ENCODE peak calls at places on chromosomes 6 and 20, in nine cellular contexts. Z, G, M, B, X, T, V, C and R are unnamed samples.

GRCh38 chr6:10014561-10014960 is 400.3 kb downstream of the TFAP2A start:
- DNase-seq in C (no peak), V (no peak), X (no peak), B (no peak), G (no peak), M (no peak), T (no peak), Z (no peak), R (peak)

GRCh38 chr20:3753098-3753497 is 14.5 kb downstream of the ADISSP start:
- DNase-seq in B (peak), G (peak), X (peak), V (peak), M (no peak), C (no peak), Z (peak), T (no peak), R (peak)

GRCh38 chr6:1702580-1703051 is 92.9 kb downstream of the FOXC1 start:
- DNase-seq in Z (no peak), M (no peak), G (no peak), T (no peak), X (no peak), V (no peak), B (no peak), C (no peak), R (no peak)

GRCh38 chr6:12791371-12791770 is 74.8 kb downstream of the PHACTR1 start:
- DNase-seq in B (no peak), C (no peak), V (no peak), T (no peak), Z (no peak), X (no peak), G (peak), M (no peak), R (peak)

GRCh38 chr6:42520786-42521607 is 42.8 kb upstream of the UBR2 start:
- DNase-seq in T (no peak), X (no peak), V (no peak), B (no peak), M (no peak), G (peak), Z (no peak), C (no peak), R (peak)

GRCh38 chr6:170085475-170086401 is 205.1 kb downstream of the DLL1 start:
- DNase-seq in Z (no peak), X (peak), V (no peak), C (no peak), B (no peak), G (no peak), T (peak), M (no peak), R (no peak)

GRCh38 chr6:20589266-20589665 is 55.0 kb downstream of the CDKAL1 start:
- DNase-seq in C (no peak), X (no peak), Z (no peak), G (no peak), M (no peak), T (no peak), B (no peak), V (no peak), R (peak)

GRCh38 chr20:35326732-35327073 is 34.5 kb upstream of the FAM83C start:
- DNase-seq in Z (no peak), T (no peak), C (no peak), X (no peak), G (no peak), M (no peak), B (no peak), V (no peak), R (no peak)

GRCh38 chr6:33851959-33852358 is 48.2 kb upstream of the MLN start:
- DNase-seq in B (peak), C (peak), Z (peak), T (no peak), M (no peak), V (peak), G (no peak), X (no peak), R (no peak)

GRCh38 chr6:104186836-104187235 is 672.9 kb downstream of the HACE1 start:
- DNase-seq in C (no peak), X (no peak), G (no peak), V (no peak), M (no peak), Z (no peak), T (no peak), B (no peak), R (no peak)

GRCh38 chr6:109321752-109322151 is 60.5 kb downstream of the CD164 start:
- DNase-seq in G (no peak), C (no peak), V (no peak), Z (no peak), M (no peak), X (no peak), B (no peak), T (no peak), R (no peak)

GRCh38 chr6:170043881-170044790 is 246.7 kb downstream of the DLL1 start:
- DNase-seq in T (peak), V (no peak), G (no peak), C (no peak), B (no peak), M (no peak), Z (no peak), X (no peak), R (no peak)

GRCh38 chr6:80250391-80250997 is 144.0 kb downstream of the BCKDHB start:
- DNase-seq in Z (no peak), G (no peak), X (no peak), T (no peak), V (no peak), C (no peak), B (no peak), M (no peak), R (no peak)

GRCh38 chr6:26215200-26216014 is 128.2 kb downstream of the HFE start:
- DNase-seq in G (no peak), M (no peak), X (no peak), T (no peak), V (no peak), C (peak), Z (peak), B (no peak), R (peak)

GRCh38 chr20:50824137-50824536 is 29.3 kb downstream of the BCAS4 start:
- DNase-seq in G (peak), T (peak), V (no peak), Z (no peak), X (no peak), B (no peak), C (no peak), M (no peak), R (peak)

GRCh38 chr6:34242252-34243130 is 5.8 kb downstream of the HMGA1 start:
- DNase-seq in M (no peak), T (no peak), C (no peak), X (no peak), V (no peak), Z (no peak), G (no peak), B (no peak), R (peak)

GRCh38 chr20:25014816-25015215 is 22.3 kb upstream of the APMAP start:
- DNase-seq in T (no peak), X (no peak), Z (no peak), V (no peak), M (no peak), B (no peak), G (no peak), C (no peak), R (no peak)

GRCh38 chr6:80489911-80490635 is 383.6 kb downstream of the BCKDHB start:
- DNase-seq in Z (no peak), M (no peak), T (no peak), V (no peak), G (no peak), X (no peak), C (no peak), B (no peak), R (no peak)

GRCh38 chr20:33697129-33697528 is 10.9 kb upstream of the E2F1 start:
- DNase-seq in V (no peak), Z (no peak), C (no peak), B (no peak), T (peak), M (no peak), X (no peak), G (peak), R (peak)